ENCODE peak calls at places on chromosomes 2 and 18, in six cellular contexts. R is SK-MEL-5; B is cerebellum; D is H54; U is neuronal stem cell; X is CD8-positive, alpha-beta memory T cell. M is an unnamed sample.

GRCh38 chr18:9516437-9517064 is 41.2 kb downstream of the RALBP1 start:
- DNase-seq in R (peak; percentile 58), B (peak; percentile 21), D (no peak), U (peak; percentile 15), X (no peak), M (no peak)

GRCh38 chr2:134319581-134320246 is 65.8 kb downstream of the MGAT5 start:
- DNase-seq in R (no peak), B (no peak), D (no peak), U (no peak), X (no peak), M (no peak)

GRCh38 chr2:20309001-20309400 is 41.6 kb downstream of the PUM2 start:
- DNase-seq in R (peak; percentile 77), B (no peak), D (no peak), U (no peak), X (no peak), M (no peak)

GRCh38 chr2:108128226-108128786 is 111.5 kb upstream of the SULT1C3 start:
- DNase-seq in R (no peak), B (no peak), D (no peak), U (no peak), X (no peak), M (no peak)

GRCh38 chr2:219417374-219417773 is 803 bp upstream of the DES start:
- DNase-seq in R (no peak), B (no peak), D (no peak), U (no peak), X (no peak), M (no peak)

GRCh38 chr2:240229603-240230423 is 89.4 kb upstream of the OTOS start:
- DNase-seq in R (no peak), B (no peak), D (no peak), U (no peak), X (no peak), M (peak; percentile 19)

GRCh38 chr2:128323501-128323931 is 4.8 kb upstream of the HS6ST1 start:
- DNase-seq in R (no peak), B (no peak), D (no peak), U (no peak), X (no peak), M (no peak)

GRCh38 chr2:15736396-15737180 is 144.9 kb downstream of the DDX1 start:
- DNase-seq in R (no peak), B (no peak), D (no peak), U (no peak), X (no peak), M (no peak)

GRCh38 chr2:164937864-164938401 is 17.4 kb downstream of the SLC38A11 start:
- DNase-seq in R (no peak), B (no peak), D (no peak), U (no peak), X (no peak), M (no peak)